ENCODE peak calls at places on chromosomes 5 and 9, in six cellular contexts. W is HepG2, A is K562, R is H1, Z is HL-60, M is GM12878. S is an unnamed sample.

GRCh38 chr5:172443441-172444109 is 10.8 kb downstream of the SH3PXD2B start:
- DNase-seq in W (no peak), A (peak; percentile 45), R (no peak), Z (no peak), M (no peak), S (peak; percentile 67)

GRCh38 chr5:170486366-170486765 is 17.5 kb upstream of the KCNIP1 start:
- DNase-seq in W (no peak), A (no peak), R (no peak), Z (no peak), M (no peak), S (no peak)

GRCh38 chr5:29697786-29698414 is 1495.6 kb upstream of the CDH6 start:
- DNase-seq in W (peak; percentile 39), A (peak; percentile 12), R (no peak), Z (no peak), M (no peak), S (peak; percentile 3)

GRCh38 chr9:114829686-114830085 is 23.8 kb upstream of the TNFSF15 start:
- DNase-seq in W (no peak), A (no peak), R (no peak), Z (no peak), M (no peak), S (no peak)

GRCh38 chr5:93790401-93790800 is 49.0 kb upstream of the POU5F2 start:
- DNase-seq in W (no peak), A (no peak), R (no peak), Z (no peak), M (no peak), S (no peak)

GRCh38 chr9:99105152-99106043 is 485 bp downstream of the TGFBR1 start:
- DNase-seq in W (peak; percentile 52), A (peak; percentile 81), R (peak; percentile 80), Z (no peak), M (no peak), S (peak; percentile 90)

GRCh38 chr9:89919171-89919681 is 314.4 kb downstream of the GADD45G start:
- DNase-seq in W (peak; percentile 6), A (peak; percentile 3), R (peak; percentile 86), Z (no peak), M (peak; percentile 12), S (no peak)

GRCh38 chr5:91024727-91025126 is 358.4 kb downstream of the ARRDC3 start:
- DNase-seq in W (no peak), A (no peak), R (no peak), Z (no peak), M (no peak), S (no peak)

GRCh38 chr9:113516840-113517577 is 53.5 kb downstream of the RGS3 start:
- DNase-seq in W (no peak), A (no peak), R (no peak), Z (no peak), M (peak; percentile 98), S (no peak)

GRCh38 chr9:1768561-1768960 is 246.6 kb upstream of the SMARCA2 start:
- DNase-seq in W (no peak), A (no peak), R (no peak), Z (no peak), M (no peak), S (no peak)

GRCh38 chr9:135307314-135307713 is 172.3 kb upstream of the PPP1R26 start:
- DNase-seq in W (no peak), A (no peak), R (peak; percentile 17), Z (no peak), M (no peak), S (no peak)

GRCh38 chr5:134500699-134501430 is 24.6 kb upstream of the JADE2 start:
- DNase-seq in W (no peak), A (no peak), R (no peak), Z (no peak), M (no peak), S (no peak)

GRCh38 chr9:127142291-127142690 is 19.9 kb upstream of the ANGPTL2 start:
- DNase-seq in W (no peak), A (no peak), R (peak; percentile 43), Z (no peak), M (no peak), S (no peak)

GRCh38 chr9:36036780-36037579 is at the start of gene RECK:
- DNase-seq in W (peak; percentile 43), A (peak; percentile 84), R (peak; percentile 98), Z (peak; percentile 41), M (no peak), S (peak; percentile 96)

GRCh38 chr5:121021688-121022087 is 557.6 kb downstream of the PRR16 start:
- DNase-seq in W (no peak), A (no peak), R (no peak), Z (no peak), M (no peak), S (no peak)

DNA sequence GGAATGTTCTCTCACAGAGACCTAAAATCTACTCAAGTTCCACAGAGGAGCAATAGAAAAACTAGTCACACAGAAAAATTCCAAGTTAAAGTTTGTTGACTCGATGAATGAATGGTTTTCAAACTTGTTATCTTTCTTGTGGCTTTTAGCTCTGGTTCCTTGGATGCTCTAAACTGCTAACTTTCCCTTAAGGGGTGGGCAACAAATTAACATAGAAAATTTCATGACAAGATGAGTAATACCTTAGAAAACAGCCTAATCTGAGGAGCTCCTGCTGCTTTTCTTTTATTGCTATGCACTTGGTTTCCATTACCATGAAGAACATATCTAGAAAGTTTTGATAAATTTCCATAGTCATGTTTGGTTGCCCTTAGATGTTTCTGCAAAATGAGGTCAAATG is 100.2 kb upstream of the CCDC112 start:
- DNase-seq in W (no peak), A (no peak), R (no peak), Z (no peak), M (no peak), S (no peak)
- TF ChIP-seq GABPA in W (no peak), A (no peak), R (no peak), Z (no peak), M (no peak), S (no peak)

GRCh38 chr9:129267141-129267540 is 89.1 kb upstream of the IER5L start:
- DNase-seq in W (no peak), A (no peak), R (no peak), Z (no peak), M (no peak), S (no peak)
- TF ChIP-seq GABPA in W (no peak), A (no peak), R (no peak), Z (no peak), M (no peak), S (no peak)

GRCh38 chr9:92189782-92190535 is 74.7 kb upstream of the SPTLC1 start:
- DNase-seq in W (no peak), A (no peak), R (no peak), Z (no peak), M (no peak), S (no peak)
- TF ChIP-seq GABPA in W (no peak), A (no peak), R (no peak), Z (no peak), M (no peak), S (no peak)

DNA sequence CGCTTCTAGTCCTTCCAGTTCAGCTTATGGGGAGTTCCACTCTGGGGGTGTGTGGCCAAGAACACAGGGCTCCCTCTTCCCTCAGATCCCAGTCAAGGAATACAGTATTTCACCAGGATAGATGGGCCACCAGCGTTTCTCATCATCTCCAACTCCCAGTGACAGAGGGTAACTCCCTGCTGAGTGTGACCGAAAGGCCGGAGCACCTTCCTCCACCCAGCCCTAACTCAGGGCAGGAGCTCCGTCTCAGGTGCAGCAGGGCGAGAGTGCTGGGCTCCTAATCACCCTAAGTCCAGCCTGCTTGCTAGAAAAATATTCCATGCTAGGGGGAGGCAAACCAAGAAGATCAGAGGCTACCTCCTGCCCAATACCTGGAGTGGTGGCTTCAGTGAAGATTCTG is 102.6 kb downstream of the ADAMTS2 start:
- DNase-seq in W (no peak), A (no peak), R (no peak), Z (no peak), M (no peak), S (no peak)
- TF ChIP-seq GABPA in W (no peak), A (no peak), R (no peak), Z (no peak), M (no peak), S (no peak)

S was measured in SK-N-SH.